ENCODE peak calls at places on chromosome 15, in nine cellular contexts. H is lower leg skin, U is adrenal gland, Y is uterus, O is A549, E is GM12892, L is heart left ventricle, T is ovary, C is HepG2. F is an unnamed sample.

GRCh38 chr15:99185731-99186130 is 63.6 kb downstream of the TTC23 start:
- DNase-seq in H (no peak), U (no peak), Y (no peak), O (no peak), E (no peak), L (no peak), T (no peak), C (no peak), F (no peak)

GRCh38 chr15:39530446-39531342 is 50.2 kb upstream of the THBS1 start:
- DNase-seq in H (no peak), U (peak), Y (no peak), O (no peak), E (no peak), L (no peak), T (no peak), C (no peak), F (no peak)

GRCh38 chr15:70328137-70329115 is 230.7 kb upstream of the TLE3 start:
- DNase-seq in H (peak), U (no peak), Y (peak), O (no peak), E (no peak), L (no peak), T (peak), C (no peak), F (no peak)

GRCh38 chr15:93076217-93076616 is 12.8 kb downstream of the RGMA start:
- DNase-seq in H (no peak), U (no peak), Y (no peak), O (no peak), E (no peak), L (no peak), T (no peak), C (no peak), F (no peak)

GRCh38 chr15:22888120-22888859 is 49.8 kb downstream of the NIPA2 start:
- DNase-seq in H (no peak), U (peak), Y (no peak), O (peak), E (no peak), L (peak), T (no peak), C (no peak), F (peak)

GRCh38 chr15:39115379-39116057 is 465.4 kb upstream of the THBS1 start:
- DNase-seq in H (no peak), U (no peak), Y (no peak), O (no peak), E (no peak), L (no peak), T (no peak), C (no peak), F (no peak)

GRCh38 chr15:38991126-38991525 is 426.5 kb upstream of the RASGRP1 start:
- DNase-seq in H (no peak), U (no peak), Y (no peak), O (no peak), E (no peak), L (no peak), T (no peak), C (peak), F (peak)

GRCh38 chr15:41971893-41972340 is 440 bp downstream of the EHD4 start:
- DNase-seq in H (peak), U (peak), Y (peak), O (peak), E (no peak), L (no peak), T (peak), C (peak), F (no peak)

GRCh38 chr15:31328425-31328998 is 1.9 kb downstream of the KLF13 start:
- DNase-seq in H (no peak), U (no peak), Y (no peak), O (peak), E (no peak), L (no peak), T (no peak), C (no peak), F (peak)

GRCh38 chr15:33314115-33314514 is 3.3 kb downstream of the RYR3 start:
- DNase-seq in H (no peak), U (no peak), Y (no peak), O (no peak), E (no peak), L (no peak), T (no peak), C (no peak), F (no peak)

GRCh38 chr15:40162552-40162951 is 1.7 kb downstream of the BUB1B start:
- DNase-seq in H (no peak), U (no peak), Y (no peak), O (no peak), E (no peak), L (no peak), T (no peak), C (no peak), F (no peak)

GRCh38 chr15:75171408-75171807 is 30.3 kb upstream of the C15orf39 start:
- DNase-seq in H (peak), U (no peak), Y (no peak), O (no peak), E (no peak), L (no peak), T (peak), C (peak), F (peak)

GRCh38 chr15:82709081-82709420 is 624 bp downstream of the AP3B2 start:
- DNase-seq in H (peak), U (no peak), Y (peak), O (no peak), E (no peak), L (no peak), T (no peak), C (no peak), F (no peak)

GRCh38 chr15:92205255-92205739 is 188.4 kb upstream of the ST8SIA2 start:
- DNase-seq in H (no peak), U (peak), Y (no peak), O (no peak), E (no peak), L (peak), T (no peak), C (peak), F (no peak)

GRCh38 chr15:92061511-92062200 is 208.1 kb downstream of the SLCO3A1 start:
- DNase-seq in H (peak), U (no peak), Y (no peak), O (no peak), E (no peak), L (no peak), T (no peak), C (no peak), F (no peak)

GRCh38 chr15:52445954-52446353 is 82.7 kb downstream of the MYO5A start:
- DNase-seq in H (no peak), U (no peak), Y (no peak), O (no peak), E (no peak), L (no peak), T (no peak), C (no peak), F (no peak)

GRCh38 chr15:84595660-84596059 is 5.1 kb upstream of the ZSCAN2 start:
- DNase-seq in H (peak), U (no peak), Y (no peak), O (no peak), E (no peak), L (no peak), T (no peak), C (no peak), F (no peak)
- TF ChIP-seq POLR2A in H (no peak), U (no peak), Y (no peak), O (no peak), E (no peak), L (no peak), T (no peak), C (no peak), F (no peak)

GRCh38 chr15:74011610-74012009 is 17.1 kb downstream of the PML start:
- DNase-seq in H (peak), U (no peak), Y (peak), O (no peak), E (no peak), L (peak), T (peak), C (no peak), F (no peak)
- TF ChIP-seq POLR2A in H (no peak), U (no peak), Y (no peak), O (no peak), E (no peak), L (no peak), T (no peak), C (no peak), F (no peak)

GRCh38 chr15:62369454-62369853 is 204.4 kb upstream of the C2CD4B start:
- DNase-seq in H (no peak), U (no peak), Y (no peak), O (no peak), E (no peak), L (no peak), T (no peak), C (no peak), F (no peak)
- TF ChIP-seq POLR2A in H (no peak), U (no peak), Y (no peak), O (no peak), E (no peak), L (no peak), T (no peak), C (no peak), F (no peak)

DNA sequence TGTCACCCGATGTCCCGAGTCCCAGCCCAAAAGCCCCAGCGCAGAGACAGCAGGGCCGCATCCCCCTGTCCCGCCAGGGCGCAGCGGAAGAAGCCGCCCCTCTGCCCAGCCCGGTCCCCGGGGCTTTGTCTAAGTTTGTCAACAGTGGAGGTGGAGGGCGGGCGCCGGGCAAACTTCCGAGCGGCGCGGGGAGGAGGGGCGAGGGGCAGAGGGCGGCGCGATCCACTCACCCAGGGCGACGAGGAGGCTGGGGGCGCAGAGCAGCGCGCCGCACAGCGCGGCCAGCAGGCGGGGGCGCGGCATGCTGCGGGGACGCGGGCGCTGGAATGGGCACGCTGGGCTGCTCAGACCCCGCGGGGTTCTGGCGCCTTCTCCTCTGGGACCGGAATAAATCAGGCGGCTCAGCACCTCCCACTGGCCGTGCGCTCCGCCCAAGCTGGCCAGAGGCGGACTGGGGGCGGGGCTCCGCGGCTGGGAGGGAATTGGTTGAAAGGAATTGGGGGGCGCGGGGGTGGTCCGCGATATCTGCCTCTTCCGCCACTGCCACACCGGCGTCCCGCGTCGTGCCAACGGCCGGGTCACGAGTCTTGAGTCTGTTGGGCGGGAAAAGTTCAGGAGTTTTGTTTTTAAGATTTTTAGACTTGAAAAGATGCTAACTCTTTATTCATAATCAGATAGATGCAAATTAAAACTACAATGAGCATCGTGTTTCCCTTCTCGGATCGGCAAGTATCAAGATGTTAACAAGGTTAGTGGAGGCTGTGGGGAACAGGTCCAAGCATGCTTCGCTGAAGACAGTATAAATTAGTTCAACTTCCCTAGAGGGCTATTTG is at the start of gene MFGE8:
- DNase-seq in H (peak), U (peak), Y (peak), O (peak), E (peak), L (peak), T (peak), C (peak), F (no peak)
- TF ChIP-seq POLR2A in H (no peak), U (peak), Y (peak), O (peak), E (no peak), L (peak), T (peak), C (no peak), F (peak)

F was measured in H54.